ENCODE peak calls at places on chromosomes 5 and 9, in five cellular contexts. H is endodermal cell, B is dorsolateral prefrontal cortex, N is body of pancreas, T is PC-3. L is an unnamed sample.

GRCh38 chr9:88923653-88924284 is 67.5 kb upstream of the S1PR3 start:
- DNase-seq in B (no peak), N (no peak), T (no peak), H (no peak), L (no peak)

GRCh38 chr5:100731768-100732167 is 171.3 kb downstream of the ST8SIA4 start:
- DNase-seq in B (no peak), T (peak), H (no peak), N (no peak), L (no peak)

GRCh38 chr5:96709152-96709821 is 47.1 kb downstream of the CAST start:
- DNase-seq in T (peak), N (no peak), B (no peak), H (no peak), L (no peak)

GRCh38 chr9:90964101-90965020 is 162.7 kb downstream of the SYK start:
- DNase-seq in T (no peak), N (peak), B (no peak), H (peak), L (peak)

GRCh38 chr5:147453901-147454814 is 55.7 kb downstream of the DPYSL3 start:
- DNase-seq in T (peak), N (peak), B (peak), H (peak), L (peak)

GRCh38 chr9:11206925-11207324 is 594.1 kb upstream of the PTPRD start:
- DNase-seq in T (no peak), B (no peak), N (no peak), H (no peak), L (no peak)

GRCh38 chr9:93287189-93287552 is 103.2 kb downstream of the WNK2 start:
- DNase-seq in T (no peak), H (no peak), N (no peak), B (no peak), L (no peak)

GRCh38 chr5:144247131-144247530 is 76.5 kb downstream of the KCTD16 start:
- DNase-seq in N (no peak), H (no peak), T (no peak), B (no peak), L (no peak)

GRCh38 chr5:9324348-9325056 is 221.4 kb downstream of the SEMA5A start:
- DNase-seq in B (no peak), H (no peak), N (peak), T (no peak), L (no peak)

GRCh38 chr5:25419684-25420083 is 774.9 kb upstream of the CDH10 start:
- DNase-seq in N (no peak), T (no peak), B (no peak), H (no peak), L (no peak)

GRCh38 chr9:76456202-76456926 is 2.6 kb upstream of the GCNT1 start:
- DNase-seq in B (no peak), N (peak), H (peak), T (peak), L (peak)

GRCh38 chr5:75567710-75568109 is 43.5 kb upstream of the ANKDD1B start:
- DNase-seq in N (no peak), B (no peak), T (peak), H (no peak), L (no peak)

GRCh38 chr9:35675732-35676392 is 2.1 kb downstream of the CA9 start:
- DNase-seq in T (no peak), N (peak), B (no peak), H (peak), L (peak)

GRCh38 chr5:181044662-181045305 is 4.7 kb downstream of the BTNL9 start:
- DNase-seq in N (peak), B (no peak), T (no peak), H (peak), L (no peak)

GRCh38 chr5:180484813-180485212 is 9.4 kb upstream of the CNOT6 start:
- DNase-seq in N (no peak), T (no peak), B (no peak), H (no peak), L (no peak)

GRCh38 chr5:91925249-91925648 is 542.1 kb upstream of the ARRDC3 start:
- DNase-seq in B (no peak), T (no peak), H (no peak), N (no peak), L (no peak)

GRCh38 chr5:91927439-91927838 is 544.3 kb upstream of the ARRDC3 start:
- DNase-seq in N (no peak), B (no peak), T (no peak), H (no peak), L (no peak)

GRCh38 chr5:91928751-91929521 is 545.8 kb upstream of the ARRDC3 start:
- DNase-seq in T (peak), B (no peak), N (no peak), H (no peak), L (no peak)

DNA sequence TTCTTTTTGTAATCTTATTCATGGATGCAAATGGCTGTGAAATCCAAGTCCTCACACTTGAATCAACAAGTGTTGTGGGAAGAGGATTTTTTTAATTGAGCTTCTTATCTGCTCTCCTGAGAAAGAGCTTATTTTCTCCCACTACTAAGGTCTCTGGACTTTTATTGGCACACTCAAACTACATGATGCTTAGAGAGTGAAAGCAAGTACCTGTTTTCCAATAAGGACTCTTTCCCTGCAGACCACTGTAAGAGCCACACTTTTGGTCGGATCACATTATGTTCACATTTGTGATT is 546.4 kb upstream of the ARRDC3 start:
- DNase-seq in B (no peak), N (no peak), T (no peak), H (no peak), L (no peak)
- TF ChIP-seq CTCF in B (no peak), N (no peak), T (no peak), H (peak), L (no peak)

DNA sequence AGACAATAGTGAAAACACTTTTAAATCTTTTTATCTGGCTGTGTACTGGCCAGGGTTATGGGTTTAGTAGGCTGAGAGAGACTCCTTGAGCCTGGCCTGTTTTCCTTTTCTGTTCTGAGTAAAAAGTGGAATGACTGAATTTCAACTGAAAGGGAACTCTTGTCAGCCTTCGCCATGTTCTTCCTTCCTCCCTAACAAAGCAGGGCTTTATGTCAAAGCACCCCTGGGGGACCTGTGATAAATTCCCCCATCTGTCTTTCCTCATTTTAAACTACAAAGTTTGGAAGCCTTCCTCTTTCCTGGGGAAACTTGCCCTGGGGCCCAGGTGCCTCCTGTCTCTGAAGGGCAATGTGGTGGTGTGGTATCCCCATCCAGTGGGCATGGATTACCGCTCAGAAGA is 29.7 kb downstream of the LARP1 start:
- DNase-seq in T (no peak), H (no peak), B (no peak), N (no peak), L (no peak)
- H3K4me3 ChIP-seq in T (no peak), H (peak), B (no peak), N (no peak), L (no peak)

GRCh38 chr9:95103385-95104087 is 214.0 kb downstream of the FANCC start:
- DNase-seq in H (peak), B (no peak), N (no peak), T (no peak), L (no peak)
- TF ChIP-seq CTCF in H (peak), B (no peak), N (no peak), T (no peak), L (no peak)

GRCh38 chr5:135139397-135140134 is 105.5 kb upstream of the PITX1 start:
- DNase-seq in T (peak), N (no peak), B (no peak), H (no peak), L (peak)
- H3K4me3 ChIP-seq in T (no peak), N (no peak), B (no peak), H (no peak), L (no peak)

GRCh38 chr5:61306531-61307195 is 25.4 kb upstream of the ZSWIM6 start:
- DNase-seq in N (no peak), T (no peak), H (peak), B (no peak), L (no peak)
- TF ChIP-seq CTCF in N (no peak), T (no peak), H (peak), B (no peak), L (no peak)

L was measured in transverse colon.